ENCODE peak calls at places on chromosomes 1 and 21, in four cellular contexts. One of them, this sample, is unnamed.

GRCh38 chr1:17167041-17167782 is 37.7 kb upstream of the PADI1 start:
- DNase-seq in cardiac fibroblast: peak
- DNase-seq in heart left ventricle: no peak
- DNase-seq in substantia nigra: no peak
- DNase-seq in this sample: no peak

GRCh38 chr1:56397811-56398231 is 181.5 kb downstream of the PLPP3 start:
- DNase-seq in cardiac fibroblast: peak
- DNase-seq in heart left ventricle: no peak
- DNase-seq in substantia nigra: no peak
- DNase-seq in this sample: peak

GRCh38 chr1:77063118-77063517 is 156.1 kb downstream of the PIGK start:
- DNase-seq in cardiac fibroblast: peak
- DNase-seq in heart left ventricle: no peak
- DNase-seq in substantia nigra: no peak
- DNase-seq in this sample: no peak

GRCh38 chr21:26964379-26964778 is 2.5 kb downstream of the ADAMTS5 start:
- DNase-seq in cardiac fibroblast: no peak
- DNase-seq in heart left ventricle: peak
- DNase-seq in substantia nigra: no peak
- DNase-seq in this sample: peak

GRCh38 chr1:169899519-169900217 is 6.0 kb upstream of the SCYL3 start:
- DNase-seq in cardiac fibroblast: no peak
- DNase-seq in heart left ventricle: no peak
- DNase-seq in substantia nigra: no peak
- DNase-seq in this sample: no peak

GRCh38 chr1:244713329-244713728 is 60.4 kb downstream of the DESI2 start:
- DNase-seq in cardiac fibroblast: no peak
- DNase-seq in heart left ventricle: no peak
- DNase-seq in substantia nigra: no peak
- DNase-seq in this sample: no peak

GRCh38 chr1:227793948-227794812 is 21.3 kb upstream of the PRSS38 start:
- DNase-seq in cardiac fibroblast: peak
- DNase-seq in heart left ventricle: no peak
- DNase-seq in substantia nigra: no peak
- DNase-seq in this sample: peak

GRCh38 chr1:245046764-245047163 is 108.0 kb upstream of the KIF26B start:
- DNase-seq in cardiac fibroblast: no peak
- DNase-seq in heart left ventricle: no peak
- DNase-seq in substantia nigra: no peak
- DNase-seq in this sample: no peak

GRCh38 chr21:25809013-25809412 is 74.2 kb downstream of the GABPA start:
- DNase-seq in cardiac fibroblast: peak
- DNase-seq in heart left ventricle: no peak
- DNase-seq in substantia nigra: no peak
- DNase-seq in this sample: peak

GRCh38 chr1:157119008-157119407 is 19.2 kb downstream of the ETV3 start:
- DNase-seq in cardiac fibroblast: no peak
- DNase-seq in heart left ventricle: no peak
- DNase-seq in substantia nigra: no peak
- DNase-seq in this sample: no peak

GRCh38 chr1:234212764-234213406 is 160.4 kb upstream of the COA6 start:
- DNase-seq in cardiac fibroblast: peak
- DNase-seq in heart left ventricle: no peak
- DNase-seq in substantia nigra: no peak
- DNase-seq in this sample: no peak

GRCh38 chr1:36154765-36155559 is 998 bp upstream of the MAP7D1 start:
- DNase-seq in cardiac fibroblast: no peak
- DNase-seq in heart left ventricle: peak
- DNase-seq in substantia nigra: no peak
- DNase-seq in this sample: no peak

GRCh38 chr1:35539073-35539823 is 18.0 kb downstream of the KIAA0319L start:
- DNase-seq in cardiac fibroblast: peak
- DNase-seq in heart left ventricle: no peak
- DNase-seq in substantia nigra: no peak
- DNase-seq in this sample: peak

GRCh38 chr1:27816921-27817630 is 13.5 kb upstream of the PPP1R8 start:
- DNase-seq in cardiac fibroblast: peak
- DNase-seq in heart left ventricle: no peak
- DNase-seq in substantia nigra: no peak
- DNase-seq in this sample: peak

GRCh38 chr1:119815361-119815760 is 4.1 kb upstream of the REG4 start:
- DNase-seq in cardiac fibroblast: peak
- DNase-seq in heart left ventricle: no peak
- DNase-seq in substantia nigra: no peak
- DNase-seq in this sample: no peak

GRCh38 chr1:54971317-54971791 is 9.1 kb upstream of the TMEM61 start:
- DNase-seq in cardiac fibroblast: peak
- DNase-seq in heart left ventricle: no peak
- DNase-seq in substantia nigra: no peak
- DNase-seq in this sample: peak

GRCh38 chr1:179926494-179927205 is 28.0 kb upstream of the CEP350 start:
- DNase-seq in cardiac fibroblast: peak
- DNase-seq in heart left ventricle: no peak
- DNase-seq in substantia nigra: no peak
- DNase-seq in this sample: peak

GRCh38 chr1:19606817-19607706 is 37.0 kb upstream of the NBL1 start:
- DNase-seq in cardiac fibroblast: no peak
- DNase-seq in heart left ventricle: no peak
- DNase-seq in substantia nigra: no peak
- DNase-seq in this sample: no peak

GRCh38 chr1:228085287-228085926 is 2.9 kb downstream of the ARF1 start:
- DNase-seq in cardiac fibroblast: peak
- DNase-seq in heart left ventricle: peak
- DNase-seq in substantia nigra: no peak
- DNase-seq in this sample: peak

GRCh38 chr1:212107481-212107880 is 71.9 kb downstream of the DTL start:
- DNase-seq in cardiac fibroblast: no peak
- DNase-seq in heart left ventricle: no peak
- DNase-seq in substantia nigra: no peak
- DNase-seq in this sample: no peak

GRCh38 chr1:231420299-231420958 is 1.7 kb downstream of the EGLN1 start:
- DNase-seq in cardiac fibroblast: peak
- DNase-seq in heart left ventricle: no peak
- DNase-seq in substantia nigra: no peak
- DNase-seq in this sample: no peak

GRCh38 chr1:34199927-34200326 is 23.2 kb downstream of the C1orf94 start:
- DNase-seq in cardiac fibroblast: no peak
- DNase-seq in heart left ventricle: no peak
- DNase-seq in substantia nigra: no peak
- DNase-seq in this sample: peak

GRCh38 chr1:100924212-100924611 is 28.3 kb downstream of the SLC30A7 start:
- DNase-seq in cardiac fibroblast: peak
- DNase-seq in heart left ventricle: no peak
- DNase-seq in substantia nigra: no peak
- DNase-seq in this sample: no peak

GRCh38 chr21:38765056-38765455 is 40.7 kb upstream of the ETS2 start:
- DNase-seq in cardiac fibroblast: no peak
- DNase-seq in heart left ventricle: no peak
- DNase-seq in substantia nigra: no peak
- DNase-seq in this sample: peak

GRCh38 chr1:2596530-2597333 is 10.2 kb downstream of the PRXL2B start:
- DNase-seq in cardiac fibroblast: no peak
- DNase-seq in heart left ventricle: peak
- DNase-seq in substantia nigra: no peak
- DNase-seq in this sample: no peak

GRCh38 chr21:36518883-36519492 is 39.1 kb upstream of the CLDN14 start:
- DNase-seq in cardiac fibroblast: no peak
- DNase-seq in heart left ventricle: no peak
- DNase-seq in substantia nigra: no peak
- DNase-seq in this sample: no peak

GRCh38 chr1:28064064-28064463 is 24.3 kb downstream of the EYA3 start:
- DNase-seq in cardiac fibroblast: peak
- DNase-seq in heart left ventricle: no peak
- DNase-seq in substantia nigra: no peak
- DNase-seq in this sample: no peak

GRCh38 chr1:156705321-156705917 is at the start of gene CRABP2:
- DNase-seq in cardiac fibroblast: no peak
- DNase-seq in heart left ventricle: peak
- DNase-seq in substantia nigra: no peak
- DNase-seq in this sample: peak

GRCh38 chr1:63703661-63704060 is 70.2 kb upstream of the ROR1 start:
- DNase-seq in cardiac fibroblast: no peak
- DNase-seq in heart left ventricle: no peak
- DNase-seq in substantia nigra: no peak
- DNase-seq in this sample: no peak

GRCh38 chr1:6481820-6482471 is 9.5 kb downstream of the PLEKHG5 start:
- DNase-seq in cardiac fibroblast: no peak
- DNase-seq in heart left ventricle: no peak
- DNase-seq in substantia nigra: no peak
- DNase-seq in this sample: no peak

GRCh38 chr1:68331117-68331865 is 99.0 kb upstream of the WLS start:
- DNase-seq in cardiac fibroblast: peak
- DNase-seq in heart left ventricle: no peak
- DNase-seq in substantia nigra: no peak
- DNase-seq in this sample: peak

GRCh38 chr1:94648225-94649007 is 106.9 kb upstream of the F3 start:
- DNase-seq in cardiac fibroblast: peak
- DNase-seq in heart left ventricle: no peak
- DNase-seq in substantia nigra: no peak
- DNase-seq in this sample: peak

GRCh38 chr1:59195151-59195550 is 101.7 kb upstream of the FGGY start:
- DNase-seq in cardiac fibroblast: no peak
- DNase-seq in heart left ventricle: no peak
- DNase-seq in substantia nigra: no peak
- DNase-seq in this sample: no peak

GRCh38 chr1:42381424-42381673 is 757 bp downstream of the RIMKLA start:
- DNase-seq in cardiac fibroblast: no peak
- DNase-seq in heart left ventricle: no peak
- DNase-seq in substantia nigra: no peak
- DNase-seq in this sample: no peak

GRCh38 chr1:31371121-31371520 is 1.8 kb downstream of the FABP3 start:
- DNase-seq in cardiac fibroblast: no peak
- DNase-seq in heart left ventricle: no peak
- DNase-seq in substantia nigra: no peak
- DNase-seq in this sample: no peak

GRCh38 chr1:119675349-119676343 is 27.6 kb upstream of the ZNF697 start:
- DNase-seq in cardiac fibroblast: peak
- DNase-seq in heart left ventricle: no peak
- DNase-seq in substantia nigra: peak
- DNase-seq in this sample: peak

GRCh38 chr1:241557551-241558193 is 25.5 kb downstream of the KMO start:
- DNase-seq in cardiac fibroblast: no peak
- DNase-seq in heart left ventricle: no peak
- DNase-seq in substantia nigra: no peak
- DNase-seq in this sample: no peak

GRCh38 chr1:238745069-238745468 is 641.3 kb upstream of the CHRM3 start:
- DNase-seq in cardiac fibroblast: no peak
- DNase-seq in heart left ventricle: no peak
- DNase-seq in substantia nigra: no peak
- DNase-seq in this sample: no peak